ENCODE peak calls at places on chromosomes 6 and 20, in eight cellular contexts. K is A549, P is BJ, Z is epithelial cell of esophagus, Y is lower leg skin, V is HFFc6, Q is tibial artery, N is BE2C. G is an unnamed sample.

GRCh38 chr20:45067558-45067957 is 33.4 kb downstream of the KCNS1 start:
- DNase-seq in K (no peak), P (no peak), Z (peak; percentile 87), Y (no peak), V (peak; percentile 50), Q (no peak), N (no peak), G (no peak)

GRCh38 chr20:35568645-35569044 is 26.8 kb downstream of the ERGIC3 start:
- DNase-seq in K (peak; percentile 55), P (no peak), Z (peak; percentile 47), Y (no peak), V (no peak), Q (no peak), N (no peak), G (no peak)

GRCh38 chr6:38239719-38240451 is 399.8 kb downstream of the BTBD9 start:
- DNase-seq in K (no peak), P (no peak), Z (peak; percentile 29), Y (no peak), V (peak; percentile 73), Q (no peak), N (no peak), G (no peak)

GRCh38 chr20:38278150-38278549 is 17.6 kb upstream of the KIAA1755 start:
- DNase-seq in K (no peak), P (no peak), Z (no peak), Y (no peak), V (no peak), Q (peak; percentile 54), N (no peak), G (no peak)

GRCh38 chr20:41264819-41265218 is 52.7 kb downstream of the ZHX3 start:
- DNase-seq in K (no peak), P (no peak), Z (no peak), Y (no peak), V (no peak), Q (no peak), N (no peak), G (no peak)

GRCh38 chr6:158323561-158323958 is 11.3 kb downstream of the TULP4 start:
- DNase-seq in K (no peak), P (no peak), Z (no peak), Y (no peak), V (no peak), Q (no peak), N (no peak), G (no peak)

GRCh38 chr6:113879186-113880096 is 22.3 kb downstream of the MARCKS start:
- DNase-seq in K (peak; percentile 48), P (no peak), Z (peak; percentile 81), Y (peak; percentile 47), V (peak; percentile 64), Q (no peak), N (peak; percentile 69), G (no peak)

GRCh38 chr20:2224246-2224645 is 71.6 kb upstream of the TGM3 start:
- DNase-seq in K (no peak), P (no peak), Z (no peak), Y (no peak), V (peak; percentile 27), Q (no peak), N (no peak), G (no peak)

GRCh38 chr20:10922941-10923340 is 249.1 kb upstream of the JAG1 start:
- DNase-seq in K (no peak), P (peak; percentile 65), Z (peak; percentile 83), Y (no peak), V (peak; percentile 70), Q (no peak), N (no peak), G (no peak)

GRCh38 chr6:16496210-16496609 is 257.8 kb downstream of the GMPR start:
- DNase-seq in K (no peak), P (no peak), Z (peak; percentile 30), Y (no peak), V (no peak), Q (no peak), N (no peak), G (no peak)
- TF ChIP-seq CTCF in K (no peak), P (no peak), Z (peak; percentile 27), Y (no peak), V (no peak), Q (no peak), N (peak; percentile 15), G (no peak)

GRCh38 chr6:49457771-49458170 is 5.3 kb downstream of the MMUT start:
- DNase-seq in K (no peak), P (no peak), Z (no peak), Y (no peak), V (peak; percentile 10), Q (no peak), N (no peak), G (no peak)

GRCh38 chr6:49454787-49455709 is 8.0 kb downstream of the MMUT start:
- DNase-seq in K (no peak), P (no peak), Z (no peak), Y (no peak), V (no peak), Q (no peak), N (no peak), G (no peak)

DNA sequence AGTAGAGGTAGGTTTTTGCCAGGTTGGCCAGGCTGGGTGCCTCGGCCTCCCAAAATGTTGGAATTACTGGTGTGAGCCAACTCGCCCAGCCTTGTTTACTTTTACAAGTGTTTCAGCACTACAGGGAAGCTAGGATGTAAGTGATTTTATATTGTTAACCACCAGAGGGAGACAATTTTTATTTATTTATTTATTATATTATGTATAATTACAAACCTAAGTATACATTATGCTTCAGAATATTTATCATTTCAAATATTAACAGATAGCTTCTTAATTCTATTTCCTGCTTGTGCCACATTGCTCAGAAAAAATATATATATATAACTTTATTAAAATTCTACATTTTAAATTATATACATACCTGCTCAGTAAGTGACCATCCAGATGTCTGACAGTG is 9.8 kb downstream of the MMUT start:
- DNase-seq in K (no peak), P (no peak), Z (peak; percentile 29), Y (no peak), V (no peak), Q (no peak), N (no peak), G (no peak)
- TF ChIP-seq CTCF in K (peak; percentile 47), P (peak; percentile 28), Z (peak; percentile 21), Y (no peak), V (peak; percentile 80), Q (peak; percentile 16), N (peak; percentile 24), G (no peak)

GRCh38 chr6:166515072-166515810 is 71.2 kb downstream of the RAMACL start:
- DNase-seq in K (peak; percentile 48), P (peak; percentile 25), Z (peak; percentile 93), Y (no peak), V (peak; percentile 83), Q (peak; percentile 49), N (peak; percentile 75), G (no peak)

GRCh38 chr6:166516256-166516655 is 70.2 kb downstream of the RAMACL start:
- DNase-seq in K (no peak), P (no peak), Z (no peak), Y (no peak), V (no peak), Q (no peak), N (no peak), G (no peak)

GRCh38 chr6:166512567-166512966 is 73.9 kb downstream of the RAMACL start:
- DNase-seq in K (no peak), P (no peak), Z (no peak), Y (no peak), V (no peak), Q (peak; percentile 49), N (no peak), G (no peak)

GRCh38 chr6:166511316-166511715 is 75.2 kb downstream of the RAMACL start:
- DNase-seq in K (no peak), P (no peak), Z (no peak), Y (no peak), V (no peak), Q (no peak), N (no peak), G (no peak)

GRCh38 chr6:166514196-166514595 is 72.3 kb downstream of the RAMACL start:
- DNase-seq in K (no peak), P (no peak), Z (no peak), Y (no peak), V (no peak), Q (peak; percentile 59), N (no peak), G (no peak)
- TF ChIP-seq CTCF in K (no peak), P (peak; percentile 16), Z (no peak), Y (no peak), V (no peak), Q (no peak), N (peak; percentile 36), G (no peak)

GRCh38 chr6:111253999-111254778 is 166.9 kb downstream of the SLC16A10 start:
- DNase-seq in K (no peak), P (no peak), Z (no peak), Y (no peak), V (no peak), Q (no peak), N (no peak), G (no peak)
- TF ChIP-seq CTCF in K (no peak), P (no peak), Z (no peak), Y (no peak), V (no peak), Q (no peak), N (no peak), G (no peak)

G was measured in D721Med.